ENCODE peak calls at places on chromosomes 6 and 20, in seven cellular contexts. Q is H1, D is heart right ventricle, C is endodermal cell, W is prostate gland, M is brain microvascular endothelial cell, I is hepatocyte. L is an unnamed sample.

GRCh38 chr6:56764081-56764566 is 121.4 kb upstream of the DST start:
- DNase-seq in Q (no peak), C (peak), D (no peak), M (no peak), I (peak), W (no peak), L (no peak)

GRCh38 chr20:40630723-40631631 is 58.1 kb downstream of the MAFB start:
- DNase-seq in D (no peak), W (no peak), I (no peak), M (no peak), C (peak), Q (no peak), L (peak)

GRCh38 chr6:150565945-150566344 is 33.7 kb upstream of the PLEKHG1 start:
- DNase-seq in M (no peak), C (no peak), D (no peak), Q (no peak), I (no peak), W (no peak), L (no peak)

GRCh38 chr6:6588924-6589696 is 590 bp downstream of the LY86 start:
- DNase-seq in W (no peak), I (no peak), C (no peak), M (no peak), Q (no peak), D (peak), L (no peak)

GRCh38 chr20:38724603-38725457 is 544 bp downstream of the SLC32A1 start:
- DNase-seq in M (no peak), C (peak), I (no peak), D (no peak), W (no peak), Q (peak), L (no peak)

GRCh38 chr20:34569598-34569997 is 11.1 kb downstream of the MAP1LC3A start:
- DNase-seq in Q (no peak), M (no peak), W (no peak), C (peak), I (no peak), D (no peak), L (no peak)

GRCh38 chr20:17925300-17925939 is 43.2 kb downstream of the SNX5 start:
- DNase-seq in Q (no peak), M (no peak), D (no peak), I (peak), C (no peak), W (no peak), L (no peak)

GRCh38 chr6:170439366-170440351 is 113.4 kb downstream of the PSMB1 start:
- DNase-seq in I (no peak), W (no peak), C (peak), M (peak), D (no peak), Q (no peak), L (no peak)

DNA sequence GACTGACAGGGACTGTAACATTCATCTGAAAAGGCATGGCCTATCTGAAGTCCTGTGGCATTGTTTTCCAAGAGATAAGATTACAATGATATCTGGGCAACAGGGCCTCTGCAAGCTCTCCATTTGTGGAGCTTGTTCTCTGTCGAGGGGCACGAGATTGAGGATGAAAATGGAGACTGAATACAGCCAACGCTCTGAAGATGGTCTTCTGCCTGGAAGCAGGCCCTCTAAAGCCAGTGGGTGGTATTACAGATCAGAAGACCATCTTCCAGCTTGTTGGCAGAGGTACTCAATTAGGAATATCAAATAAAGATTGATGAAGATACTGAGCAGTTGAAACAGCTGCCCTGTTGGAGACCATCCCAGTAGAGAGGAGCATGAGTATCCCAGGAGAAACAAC is 288.2 kb downstream of the CENPW start:
- DNase-seq in D (no peak), C (peak), W (no peak), Q (no peak), I (no peak), M (no peak), L (no peak)
- TF ChIP-seq CTCF in D (no peak), C (peak), W (no peak), Q (peak), I (no peak), M (peak), L (no peak)

GRCh38 chr6:108873971-108874370 is 25.7 kb downstream of the ARMC2 start:
- DNase-seq in Q (no peak), W (no peak), D (no peak), M (no peak), I (no peak), C (no peak), L (no peak)
- H3K27ac ChIP-seq in Q (no peak), W (no peak), D (no peak), M (no peak), I (peak), C (no peak), L (no peak)

GRCh38 chr20:50380697-50381040 is 129.5 kb upstream of the PTPN1 start:
- DNase-seq in I (peak), W (peak), Q (no peak), D (no peak), C (no peak), M (peak), L (no peak)
- TF ChIP-seq CTCF in I (peak), W (peak), Q (peak), D (peak), C (peak), M (peak), L (no peak)

DNA sequence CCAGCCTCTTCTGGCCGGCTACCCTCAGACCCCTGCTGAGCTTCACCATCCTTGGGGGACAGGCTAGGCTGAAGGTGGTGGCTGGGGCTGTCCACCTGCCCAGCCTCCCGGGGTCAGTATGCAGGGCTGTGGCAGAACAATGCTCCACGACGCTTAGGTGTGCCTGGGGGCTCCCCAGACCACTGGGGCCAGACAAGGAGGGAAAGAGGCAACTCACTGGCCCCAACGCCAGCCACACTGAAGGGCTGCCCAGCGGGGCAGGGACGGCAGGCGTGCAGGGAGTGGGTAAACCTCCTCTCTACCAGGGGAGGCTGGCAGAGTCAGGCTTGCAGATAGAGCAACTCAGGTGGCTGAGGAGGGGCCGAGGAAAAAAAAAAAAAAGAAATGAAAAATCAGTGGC is 11.5 kb upstream of the UBE2V1 start:
- DNase-seq in M (no peak), Q (no peak), I (no peak), D (no peak), W (no peak), C (no peak), L (no peak)
- H3K27ac ChIP-seq in M (no peak), Q (no peak), I (no peak), D (no peak), W (no peak), C (no peak), L (peak)

GRCh38 chr6:13228264-13229204 is 99.8 kb downstream of the TBC1D7 start:
- DNase-seq in Q (no peak), W (no peak), I (no peak), D (no peak), M (no peak), C (no peak), L (no peak)
- TF ChIP-seq CTCF in Q (no peak), W (no peak), I (no peak), D (no peak), M (no peak), C (no peak), L (no peak)

DNA sequence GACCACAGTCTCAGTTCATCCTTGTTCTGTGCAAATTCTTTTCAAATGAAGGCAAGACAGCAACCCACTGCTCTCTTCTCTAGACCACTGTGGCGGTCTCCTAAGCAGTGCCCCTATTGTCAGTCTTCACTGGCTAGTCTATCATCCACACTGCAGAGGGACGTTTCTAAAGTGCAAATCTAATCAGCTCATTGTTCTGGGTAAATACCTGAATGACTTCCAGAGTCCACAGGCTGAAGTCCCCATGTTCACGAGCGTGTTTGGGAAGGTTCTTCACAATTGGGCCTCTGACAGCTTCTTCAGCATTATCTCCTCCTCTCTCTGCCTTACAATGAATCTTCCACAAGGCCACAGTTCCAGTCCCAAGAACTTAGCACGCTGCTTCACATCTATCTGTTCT is 73.2 kb downstream of the LAMA4 start:
- DNase-seq in C (no peak), W (no peak), D (no peak), I (no peak), Q (no peak), M (no peak), L (no peak)
- H3K27ac ChIP-seq in C (no peak), W (no peak), D (no peak), I (no peak), Q (no peak), M (no peak), L (no peak)

DNA sequence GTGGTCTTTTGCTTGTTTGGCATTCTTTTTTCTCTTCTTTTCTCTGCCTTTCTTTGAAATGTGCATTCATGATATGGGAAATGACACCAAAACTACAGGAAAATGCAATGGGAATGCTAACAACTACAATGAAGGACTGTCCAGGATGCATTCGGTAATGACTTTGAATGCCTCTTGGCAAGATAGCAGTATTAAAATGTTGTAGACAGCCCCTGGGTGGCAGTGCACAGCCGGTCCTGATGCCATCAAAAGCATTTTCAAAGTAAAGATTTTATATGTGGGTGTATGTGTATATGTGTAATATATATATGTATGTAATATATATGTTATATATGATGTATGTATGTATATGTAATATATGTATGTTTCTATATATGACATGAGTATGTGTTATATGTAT is 218.9 kb upstream of the MMS22L start:
- DNase-seq in M (no peak), D (no peak), I (no peak), Q (no peak), W (no peak), C (no peak), L (no peak)
- TF ChIP-seq CTCF in M (peak), D (no peak), I (no peak), Q (no peak), W (no peak), C (no peak), L (no peak)